ENCODE peak calls at places on chromosomes 11 and 22, in seven cellular contexts. R, T, Z, M, O, J and D are unnamed samples.

GRCh38 chr22:29359469-29359868 is 28.9 kb downstream of the AP1B1 start:
- DNase-seq in R (peak), T (peak), Z (peak), M (peak), O (peak), J (no peak), D (peak)

GRCh38 chr11:10824888-10825287 is 16.2 kb upstream of the EIF4G2 start:
- DNase-seq in R (no peak), T (no peak), Z (no peak), M (no peak), O (no peak), J (no peak), D (no peak)

GRCh38 chr11:69463181-69463891 is 18.1 kb upstream of the LINC01488 start:
- DNase-seq in R (no peak), T (peak), Z (no peak), M (no peak), O (no peak), J (no peak), D (no peak)

GRCh38 chr11:96464695-96465307 is 75.0 kb downstream of the JRKL start:
- DNase-seq in R (no peak), T (peak), Z (no peak), M (peak), O (no peak), J (no peak), D (no peak)

GRCh38 chr22:20247010-20247505 is 21.1 kb downstream of the RTN4R start:
- DNase-seq in R (peak), T (peak), Z (no peak), M (no peak), O (peak), J (no peak), D (no peak)

GRCh38 chr11:15577519-15577918 is 462.8 kb downstream of the INSC start:
- DNase-seq in R (no peak), T (no peak), Z (no peak), M (no peak), O (no peak), J (peak), D (no peak)

GRCh38 chr11:130798280-130798679 is 118.0 kb downstream of the SNX19 start:
- DNase-seq in R (no peak), T (peak), Z (no peak), M (peak), O (no peak), J (no peak), D (no peak)

GRCh38 chr11:74257934-74258553 is 53.4 kb downstream of the P4HA3 start:
- DNase-seq in R (peak), T (peak), Z (peak), M (no peak), O (no peak), J (no peak), D (no peak)

GRCh38 chr11:35031869-35032268 is 107.1 kb upstream of the CD44 start:
- DNase-seq in R (no peak), T (peak), Z (no peak), M (peak), O (no peak), J (no peak), D (no peak)

GRCh38 chr11:131662310-131662709 is 291.9 kb downstream of the NTM start:
- DNase-seq in R (no peak), T (no peak), Z (no peak), M (no peak), O (no peak), J (no peak), D (no peak)

DNA sequence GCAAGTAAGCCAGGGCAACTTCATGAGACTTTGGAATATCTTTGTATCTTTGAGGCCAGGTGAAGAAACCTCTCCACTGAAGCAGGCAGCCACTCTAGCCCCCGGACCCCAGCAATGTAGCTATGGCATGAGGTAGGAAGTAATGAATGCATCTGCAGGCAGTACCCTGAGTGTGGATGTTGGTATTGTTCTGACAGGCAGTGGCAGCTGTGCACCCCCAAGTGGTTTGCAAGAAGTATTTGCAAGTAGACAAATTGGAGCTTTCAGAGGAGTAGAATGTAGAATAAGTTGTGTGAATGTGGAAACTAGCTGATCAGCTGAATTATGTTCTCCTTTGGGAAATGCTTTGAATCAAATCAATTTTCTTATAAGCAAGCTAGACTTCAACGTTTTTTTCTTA is 194.4 kb upstream of the PGR start:
- DNase-seq in R (peak), T (no peak), Z (no peak), M (peak), O (no peak), J (no peak), D (no peak)
- TF ChIP-seq CTCF in R (peak), T (no peak), Z (no peak), M (no peak), O (peak), J (no peak), D (no peak)

GRCh38 chr11:2421996-2422395 is 21.4 kb downstream of the TSSC4 start:
- DNase-seq in R (peak), T (no peak), Z (no peak), M (no peak), O (no peak), J (no peak), D (no peak)

GRCh38 chr11:2421226-2421994 is 20.9 kb downstream of the TSSC4 start:
- DNase-seq in R (peak), T (no peak), Z (no peak), M (no peak), O (no peak), J (no peak), D (no peak)

GRCh38 chr11:2424811-2425495 is 19.4 kb downstream of the TRPM5 start:
- DNase-seq in R (no peak), T (no peak), Z (no peak), M (no peak), O (no peak), J (no peak), D (no peak)

GRCh38 chr11:2422461-2423156 is 21.7 kb downstream of the TRPM5 start:
- DNase-seq in R (peak), T (no peak), Z (no peak), M (no peak), O (no peak), J (no peak), D (no peak)

GRCh38 chr11:2423157-2424025 is 20.9 kb downstream of the TRPM5 start:
- DNase-seq in R (no peak), T (no peak), Z (no peak), M (no peak), O (no peak), J (no peak), D (no peak)
- TF ChIP-seq CTCF in R (no peak), T (no peak), Z (no peak), M (no peak), O (no peak), J (no peak), D (no peak)

DNA sequence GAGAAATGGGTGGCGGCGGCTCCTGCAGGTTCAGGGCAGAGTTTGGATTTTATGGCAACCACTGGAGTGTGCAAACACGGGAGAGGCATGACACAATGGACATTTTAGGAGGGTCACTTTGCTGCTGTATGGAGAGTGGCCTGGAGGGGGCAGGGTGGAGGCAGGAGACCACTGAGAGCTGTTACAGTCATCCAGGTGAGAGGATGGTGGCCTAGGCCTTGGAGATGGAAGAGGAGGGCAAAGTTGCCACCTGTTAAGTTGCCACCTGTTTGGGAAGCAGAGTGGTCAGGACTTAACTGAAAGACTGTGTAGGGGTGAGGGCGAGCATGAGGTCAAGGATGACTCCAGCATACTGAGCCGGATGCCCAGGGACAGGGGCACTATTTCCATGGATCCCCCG is 2.3 kb upstream of the RAD9A start:
- DNase-seq in R (no peak), T (no peak), Z (no peak), M (no peak), O (no peak), J (no peak), D (peak)
- TF ChIP-seq CTCF in R (peak), T (peak), Z (peak), M (peak), O (peak), J (peak), D (peak)

GRCh38 chr11:27596802-27597201 is 90.2 kb upstream of the LIN7C start:
- DNase-seq in R (no peak), T (no peak), Z (no peak), M (no peak), O (no peak), J (no peak), D (no peak)
- TF ChIP-seq CTCF in R (no peak), T (no peak), Z (no peak), M (no peak), O (no peak), J (no peak), D (no peak)

DNA sequence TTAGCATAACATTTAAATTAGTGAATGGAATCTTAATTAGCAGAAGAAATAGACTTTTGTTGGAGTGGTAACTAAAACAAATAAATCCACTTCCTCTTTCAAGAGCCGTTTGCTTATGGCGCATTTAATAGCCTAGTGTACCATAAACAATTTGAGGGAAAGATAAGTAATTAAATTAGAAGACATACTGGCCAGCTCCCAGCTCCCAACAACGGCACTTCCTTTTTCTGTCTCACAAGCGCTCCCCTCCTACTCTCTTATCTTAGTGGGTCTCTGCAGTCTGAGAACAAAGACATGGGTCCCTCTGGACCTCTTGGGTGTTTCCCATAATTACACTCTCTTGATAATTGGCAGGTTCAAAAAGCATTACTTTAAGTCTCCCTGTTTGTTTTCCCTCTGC is 146.0 kb downstream of the OPCML start:
- DNase-seq in R (no peak), T (no peak), Z (no peak), M (no peak), O (no peak), J (no peak), D (no peak)
- TF ChIP-seq CTCF in R (no peak), T (no peak), Z (no peak), M (no peak), O (no peak), J (no peak), D (no peak)

DNA sequence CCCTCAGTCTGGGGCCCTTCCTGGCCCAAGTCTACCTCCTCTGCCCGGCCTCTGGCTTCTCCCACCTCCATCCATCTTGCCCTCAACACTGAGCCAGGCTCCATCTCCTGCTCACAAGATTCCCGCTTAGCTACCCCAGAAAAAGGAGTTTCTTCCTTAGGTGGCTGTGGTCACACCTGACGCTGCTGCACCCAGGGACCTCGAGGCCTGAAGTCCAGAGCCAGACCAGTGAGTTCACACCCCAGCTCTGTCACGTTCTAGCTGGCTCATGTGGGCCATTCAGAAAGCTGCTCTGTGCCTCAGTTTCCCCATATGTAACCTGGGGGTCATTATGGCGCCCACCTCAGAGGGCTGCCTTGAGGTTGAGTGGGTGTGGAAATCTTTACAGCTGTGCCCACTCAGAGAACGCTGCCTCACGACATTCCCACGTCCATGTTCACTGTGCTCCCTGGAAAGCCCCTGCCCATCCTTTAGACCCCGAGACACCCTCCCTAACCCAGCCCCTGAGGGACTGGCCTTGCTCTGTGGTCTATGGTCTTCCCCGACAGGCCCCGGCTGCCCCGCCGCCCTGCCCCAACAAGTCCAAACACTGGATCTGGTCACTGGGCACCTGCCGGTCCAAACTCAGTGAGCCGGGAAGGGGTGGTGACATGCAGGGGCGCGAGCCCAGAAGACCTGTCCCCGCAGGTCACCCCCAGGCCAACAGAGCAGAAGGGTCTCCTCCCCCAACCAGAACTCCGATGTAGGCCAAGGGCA is 9.8 kb downstream of the PLXNB2 start:
- DNase-seq in R (no peak), T (no peak), Z (no peak), M (no peak), O (no peak), J (no peak), D (no peak)
- TF ChIP-seq CTCF in R (no peak), T (no peak), Z (no peak), M (no peak), O (no peak), J (no peak), D (no peak)

DNA sequence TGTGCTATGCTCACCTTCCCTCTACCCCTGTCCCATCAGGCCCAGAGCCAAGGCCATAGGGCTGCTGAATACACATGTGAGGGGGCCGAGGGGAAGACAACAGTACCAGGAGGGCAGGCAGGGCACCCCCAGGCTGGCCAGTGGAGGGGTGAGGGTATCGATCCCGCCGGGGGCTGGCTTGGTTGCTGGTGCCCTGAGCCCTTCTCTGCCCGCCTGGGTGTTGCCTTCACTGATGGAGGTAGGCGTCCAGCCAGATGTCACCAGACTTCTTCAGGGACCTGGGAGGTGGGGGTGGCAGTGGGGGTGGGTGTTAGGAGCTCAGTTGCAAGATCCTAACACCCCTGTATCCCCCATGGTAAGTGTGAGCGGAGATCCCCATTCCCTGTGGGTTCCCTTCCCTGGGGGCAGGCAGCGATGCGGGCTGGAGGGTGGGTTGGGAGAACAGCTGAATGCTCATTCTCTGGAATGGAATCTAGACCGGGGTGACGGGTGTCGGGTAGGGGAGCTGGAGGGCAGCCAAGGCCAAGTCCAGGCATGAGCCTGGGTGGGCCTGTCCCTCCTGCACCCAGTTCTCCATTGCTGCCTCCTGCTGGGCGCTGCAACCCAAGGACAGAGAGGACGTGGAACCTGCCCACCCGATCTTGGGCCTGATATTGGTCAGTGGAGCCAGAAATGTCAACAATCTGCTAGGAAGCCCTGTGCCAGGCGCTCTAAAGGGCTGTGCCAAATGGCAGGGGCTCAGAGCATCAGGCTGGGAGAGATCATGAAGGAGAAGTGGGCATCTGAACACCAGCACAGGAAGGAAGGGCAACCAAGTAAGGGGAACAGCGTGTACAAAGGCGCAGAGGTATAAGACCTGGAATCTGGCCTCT is 17.5 kb downstream of the FADS3 start:
- DNase-seq in R (no peak), T (no peak), Z (no peak), M (no peak), O (no peak), J (no peak), D (no peak)
- TF ChIP-seq CTCF in R (no peak), T (no peak), Z (no peak), M (no peak), O (no peak), J (no peak), D (no peak)

DNA sequence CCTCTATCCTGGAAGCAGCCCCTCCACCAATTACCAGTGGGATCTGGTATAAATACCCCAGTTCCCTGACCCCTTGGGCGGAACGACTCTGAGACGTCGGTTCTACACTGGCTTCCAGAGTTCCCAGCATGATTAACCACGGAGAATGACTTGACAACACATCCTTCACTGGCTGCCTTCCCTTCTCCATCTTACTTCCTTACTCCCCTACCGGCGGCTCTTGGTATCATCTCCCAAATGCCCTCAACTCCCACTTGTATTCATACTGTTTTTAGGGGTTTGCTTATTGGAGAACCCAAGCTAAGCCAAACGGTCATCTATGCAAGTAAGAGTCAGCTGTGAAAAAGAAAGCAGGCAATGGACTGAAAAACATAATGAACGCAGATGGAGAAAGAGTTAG is 56.1 kb downstream of the APOL3 start:
- DNase-seq in R (no peak), T (no peak), Z (no peak), M (no peak), O (no peak), J (no peak), D (no peak)
- TF ChIP-seq CTCF in R (no peak), T (no peak), Z (no peak), M (no peak), O (no peak), J (no peak), D (no peak)